ENCODE peak calls at places on chromosomes 5 and 9, in nine cellular contexts. Q is NCI-H524; C is stimulated activated CD8-positive, alpha-beta memory T cell treated with anti-CD3 and anti-CD28 coated beads, Interleukin-15, amount 100 ng/mL, for 4 hours; O is HFFc6; N is natural killer cell; Y is hippocampal formation; G is amniotic stem cell; P is activated CD4-positive, alpha-beta T cell treated with anti-CD3 and anti-CD28 coated beads, Interleukin-2, amount 50 U/mL, for 1 hour; J is RKO. T is an unnamed sample.

GRCh38 chr5:58113172-58113571 is 346.7 kb downstream of the PLK2 start:
- DNase-seq in Q (no peak), C (no peak), O (no peak), N (no peak), Y (no peak), G (no peak), P (no peak), J (no peak), T (no peak)

GRCh38 chr5:128271859-128272446 is 188.4 kb downstream of the SLC12A2 start:
- DNase-seq in Q (no peak), C (no peak), O (peak; percentile 93), N (no peak), Y (no peak), G (peak; percentile 52), P (no peak), J (peak; percentile 65), T (peak; percentile 88)

GRCh38 chr5:171736976-171737848 is 48.4 kb upstream of the SMIM23 start:
- DNase-seq in Q (no peak), C (no peak), O (no peak), N (no peak), Y (no peak), G (no peak), P (no peak), J (no peak), T (no peak)

GRCh38 chr9:79623799-79624721 is 52.3 kb downstream of the TLE4 start:
- DNase-seq in Q (no peak), C (peak; percentile 12), O (no peak), N (peak; percentile 48), Y (no peak), G (no peak), P (no peak), J (no peak), T (no peak)

GRCh38 chr9:7578951-7579743 is 220.4 kb downstream of the DMAC1 start:
- DNase-seq in Q (peak; percentile 79), C (no peak), O (no peak), N (no peak), Y (no peak), G (no peak), P (no peak), J (no peak), T (no peak)

GRCh38 chr5:141662028-141662427 is 10.8 kb upstream of the FCHSD1 start:
- DNase-seq in Q (no peak), C (no peak), O (no peak), N (no peak), Y (no peak), G (no peak), P (no peak), J (no peak), T (no peak)

GRCh38 chr5:463952-464351 is 21.0 kb downstream of the EXOC3 start:
- DNase-seq in Q (no peak), C (peak; percentile 93), O (no peak), N (no peak), Y (no peak), G (no peak), P (peak; percentile 68), J (no peak), T (no peak)

GRCh38 chr5:132223861-132224260 is 3.8 kb downstream of the P4HA2 start:
- DNase-seq in Q (no peak), C (no peak), O (no peak), N (no peak), Y (no peak), G (no peak), P (no peak), J (no peak), T (no peak)

GRCh38 chr9:77751341-77752091 is 103.4 kb upstream of the GNA14 start:
- DNase-seq in Q (peak; percentile 6), C (no peak), O (peak; percentile 52), N (no peak), Y (peak; percentile 79), G (peak; percentile 41), P (no peak), J (peak; percentile 64), T (peak; percentile 42)

GRCh38 chr5:92559743-92560142 is 1021.3 kb downstream of the NR2F1-AS1 start:
- DNase-seq in Q (no peak), C (no peak), O (peak; percentile 19), N (no peak), Y (no peak), G (no peak), P (no peak), J (no peak), T (no peak)

GRCh38 chr9:70255521-70255920 is 3.3 kb upstream of the SMC5 start:
- DNase-seq in Q (no peak), C (no peak), O (no peak), N (no peak), Y (no peak), G (no peak), P (no peak), J (no peak), T (no peak)

GRCh38 chr9:125648294-125648693 is 58.7 kb downstream of the MAPKAP1 start:
- DNase-seq in Q (no peak), C (no peak), O (no peak), N (no peak), Y (no peak), G (no peak), P (no peak), J (peak; percentile 61), T (no peak)

GRCh38 chr5:8807636-8808035 is 738.2 kb downstream of the SEMA5A start:
- DNase-seq in Q (no peak), C (no peak), O (no peak), N (no peak), Y (no peak), G (no peak), P (no peak), J (peak; percentile 2), T (no peak)

GRCh38 chr9:125896964-125897363 is 149.8 kb downstream of the PBX3 start:
- DNase-seq in Q (no peak), C (no peak), O (no peak), N (no peak), Y (no peak), G (no peak), P (no peak), J (no peak), T (no peak)

GRCh38 chr9:130116346-130116745 is 55.9 kb upstream of the NCS1 start:
- DNase-seq in Q (no peak), C (no peak), O (no peak), N (no peak), Y (no peak), G (no peak), P (no peak), J (no peak), T (no peak)

GRCh38 chr5:160451281-160451680 is 29.6 kb downstream of the PTTG1 start:
- DNase-seq in Q (no peak), C (no peak), O (no peak), N (no peak), Y (no peak), G (no peak), P (no peak), J (no peak), T (no peak)

GRCh38 chr5:176161431-176161830 is 76.8 kb upstream of the SIMC1 start:
- DNase-seq in Q (no peak), C (no peak), O (no peak), N (no peak), Y (no peak), G (no peak), P (no peak), J (no peak), T (no peak)

GRCh38 chr9:105901514-105902109 is 207.3 kb downstream of the TMEM38B start:
- DNase-seq in Q (peak; percentile 82), C (no peak), O (no peak), N (no peak), Y (peak; percentile 26), G (no peak), P (no peak), J (peak; percentile 44), T (peak; percentile 40)

GRCh38 chr9:113690055-113690740 is 185.9 kb upstream of the ZNF618 start:
- DNase-seq in Q (no peak), C (no peak), O (no peak), N (no peak), Y (no peak), G (no peak), P (no peak), J (no peak), T (no peak)

GRCh38 chr9:89635007-89635742 is 30.4 kb downstream of the GADD45G start:
- DNase-seq in Q (no peak), C (no peak), O (no peak), N (no peak), Y (peak; percentile 4), G (no peak), P (no peak), J (peak; percentile 43), T (peak; percentile 46)